ENCODE peak calls at places on chromosomes 13 and 19, in five cellular contexts. K is stimulated activated naive CD8-positive, alpha-beta T cell treated with anti-CD3 and anti-CD28 coated beads, Interleukin-15, Interleukin-2, amounts not matched to agents 100 U/mL and 50 U/mL, for 24 hours; D is activated T-helper 1 cell treated with Interleukin-2 at 50 U/mL for 16 hours; Z is left lobe of liver; U is kidney tubule cell. H is an unnamed sample.
A peak's percentile ranks its signal among the peaks of the same experiment; 100 is the strongest.

GRCh38 chr19:33266971-33267484 is 35.3 kb downstream of the CEBPA start:
- DNase-seq in K (no peak), D (no peak), Z (no peak), U (no peak), H (no peak)

GRCh38 chr19:30498707-30499106 is 126.5 kb downstream of the ZNF536 start:
- DNase-seq in K (no peak), D (no peak), Z (no peak), U (no peak), H (no peak)

GRCh38 chr13:54705738-54706137 is 1677.1 kb downstream of the OLFM4 start:
- DNase-seq in K (no peak), D (no peak), Z (no peak), U (no peak), H (no peak)

GRCh38 chr19:33273881-33274662 is 28.3 kb downstream of the CEBPA start:
- DNase-seq in K (peak; percentile 35), D (no peak), Z (peak; percentile 77), U (peak; percentile 78), H (peak; percentile 70)

GRCh38 chr13:29428310-29428991 is 167.0 kb downstream of the SLC7A1 start:
- DNase-seq in K (no peak), D (no peak), Z (no peak), U (peak; percentile 7), H (peak; percentile 24)

GRCh38 chr13:23598371-23598770 is 28.2 kb downstream of the TNFRSF19 start:
- DNase-seq in K (no peak), D (no peak), Z (no peak), U (peak; percentile 60), H (no peak)

GRCh38 chr19:42316223-42317211 is 3.4 kb downstream of the TMEM145 start:
- DNase-seq in K (peak; percentile 26), D (no peak), Z (no peak), U (peak; percentile 40), H (peak; percentile 71)

GRCh38 chr13:42075517-42075916 is 27.1 kb downstream of the DGKH start:
- DNase-seq in K (no peak), D (no peak), Z (no peak), U (peak; percentile 29), H (no peak)

GRCh38 chr19:12365094-12365371 is 450 bp downstream of the ZNF442 start:
- DNase-seq in K (no peak), D (no peak), Z (no peak), U (peak; percentile 37), H (no peak)

GRCh38 chr13:46489586-46490023 is 63.4 kb upstream of the LRCH1 start:
- DNase-seq in K (no peak), D (no peak), Z (no peak), U (peak; percentile 67), H (no peak)

H was measured in Calu3.